ENCODE peak calls at places on chromosome 16, in eight cellular contexts. P is endodermal cell, L is IMR-90, C is heart right ventricle, W is colonic mucosa, X is kidney epithelial cell, E is breast epithelium, V is bronchial epithelial cell. H is an unnamed sample.

GRCh38 chr16:14399397-14400284 is 230.4 kb downstream of the PARN start:
- DNase-seq in C (peak; percentile 29), V (peak; percentile 59), L (peak; percentile 62), P (no peak), E (no peak), W (no peak), X (peak; percentile 50), H (no peak)

GRCh38 chr16:85266857-85267256 is 154.6 kb upstream of the CIBAR2 start:
- DNase-seq in W (no peak), P (no peak), E (no peak), C (no peak), X (no peak), V (no peak), L (no peak), H (no peak)

GRCh38 chr16:75306102-75306762 is 54.8 kb upstream of the BCAR1 start:
- DNase-seq in V (peak; percentile 90), X (peak; percentile 41), L (peak; percentile 47), E (no peak), C (no peak), P (no peak), W (peak; percentile 63), H (no peak)

GRCh38 chr16:720507-720989 is 398 bp upstream of the ANTKMT start:
- DNase-seq in E (no peak), V (no peak), P (peak; percentile 88), L (peak; percentile 70), X (no peak), C (peak; percentile 66), W (peak; percentile 65), H (no peak)

GRCh38 chr16:84950906-84951305 is 60.4 kb downstream of the ZDHHC7 start:
- DNase-seq in X (no peak), C (no peak), V (no peak), E (no peak), W (no peak), L (no peak), P (peak; percentile 69), H (no peak)

GRCh38 chr16:83040174-83040573 is 413.4 kb downstream of the CDH13 start:
- DNase-seq in L (peak; percentile 81), C (no peak), E (no peak), W (no peak), P (no peak), V (peak; percentile 83), X (no peak), H (no peak)

GRCh38 chr16:71629617-71630016 is 3.6 kb downstream of the MARVELD3 start:
- DNase-seq in W (peak; percentile 45), L (no peak), P (peak; percentile 34), E (no peak), C (no peak), X (no peak), V (no peak), H (peak; percentile 80)

GRCh38 chr16:9195301-9195700 is 103.9 kb downstream of the HAPSTR1 start:
- DNase-seq in L (no peak), X (no peak), E (no peak), V (no peak), C (no peak), P (no peak), W (no peak), H (no peak)

GRCh38 chr16:81586976-81587625 is 142.5 kb downstream of the CMIP start:
- DNase-seq in L (no peak), C (no peak), W (no peak), P (no peak), X (no peak), V (no peak), E (peak; percentile 39), H (no peak)

GRCh38 chr16:81583893-81584705 is 139.5 kb downstream of the CMIP start:
- DNase-seq in W (peak; percentile 75), L (peak; percentile 82), P (no peak), X (no peak), E (no peak), C (no peak), V (peak; percentile 91), H (no peak)

GRCh38 chr16:81586421-81586820 is 141.8 kb downstream of the CMIP start:
- DNase-seq in X (no peak), L (peak; percentile 33), C (no peak), V (no peak), W (no peak), P (no peak), E (no peak), H (peak; percentile 65)

GRCh38 chr16:81587626-81588160 is 143.1 kb downstream of the CMIP start:
- DNase-seq in X (no peak), E (no peak), W (no peak), L (no peak), P (no peak), C (no peak), V (no peak), H (no peak)

DNA sequence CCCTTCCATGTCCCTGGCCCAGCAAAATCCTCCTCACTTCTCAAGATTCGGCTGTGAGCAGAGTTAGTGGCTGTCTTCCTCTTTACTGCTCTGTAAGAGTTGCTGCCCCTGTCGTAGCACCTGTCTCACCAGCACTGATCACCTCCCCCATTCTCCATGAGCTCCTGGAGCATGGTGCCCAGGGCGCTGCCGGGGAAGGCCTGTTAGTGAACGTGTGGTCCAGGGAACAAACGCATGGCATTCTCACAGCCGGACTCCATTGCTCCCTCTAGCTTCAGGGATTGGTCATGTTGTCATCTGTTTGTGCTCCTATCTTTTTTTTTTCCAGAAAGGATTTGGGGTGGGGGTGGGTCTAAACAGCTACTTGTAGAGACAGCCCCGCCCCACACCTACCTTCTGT is 141.2 kb downstream of the CMIP start:
- DNase-seq in V (no peak), C (no peak), E (no peak), X (no peak), P (peak; percentile 83), W (no peak), L (no peak), H (no peak)
- TF ChIP-seq CTCF in V (peak; percentile 44), C (no peak), E (no peak), X (peak; percentile 29), P (peak; percentile 72), W (no peak), L (peak; percentile 20), H (peak; percentile 26)

GRCh38 chr16:26475579-26475978 is 591.1 kb upstream of the C16orf82 start:
- DNase-seq in P (no peak), C (no peak), V (no peak), E (no peak), L (no peak), X (no peak), W (no peak), H (no peak)
- H3K4me3 ChIP-seq in P (no peak overlapping the region), C (no peak overlapping the region), V (no peak overlapping the region), E (no peak overlapping the region), L (no peak overlapping the region), X (no peak overlapping the region), W (no peak overlapping the region), H (no peak overlapping the region)

GRCh38 chr16:67088551-67088950 is 21.2 kb upstream of the PHAF1 start:
- DNase-seq in X (no peak), P (no peak), V (no peak), W (no peak), L (no peak), E (no peak), C (no peak), H (no peak)

GRCh38 chr16:67087803-67088202 is 21.9 kb upstream of the PHAF1 start:
- DNase-seq in X (no peak), L (no peak), E (no peak), V (no peak), W (no peak), C (no peak), P (no peak), H (no peak)

GRCh38 chr16:67086829-67087228 is 22.9 kb upstream of the PHAF1 start:
- DNase-seq in W (no peak), C (no peak), L (peak; percentile 69), P (no peak), E (no peak), V (no peak), X (no peak), H (peak; percentile 23)

GRCh38 chr16:67089101-67089500 is 20.6 kb upstream of the PHAF1 start:
- DNase-seq in L (no peak), X (no peak), V (no peak), W (no peak), E (no peak), C (no peak), P (no peak), H (no peak)

GRCh38 chr16:67087291-67087690 is 22.4 kb upstream of the PHAF1 start:
- DNase-seq in P (no peak), V (no peak), L (no peak), W (no peak), C (no peak), E (no peak), X (no peak), H (no peak)
- TF ChIP-seq CTCF in P (no peak), V (no peak), L (no peak), W (no peak), C (no peak), E (no peak), X (no peak), H (no peak)

DNA sequence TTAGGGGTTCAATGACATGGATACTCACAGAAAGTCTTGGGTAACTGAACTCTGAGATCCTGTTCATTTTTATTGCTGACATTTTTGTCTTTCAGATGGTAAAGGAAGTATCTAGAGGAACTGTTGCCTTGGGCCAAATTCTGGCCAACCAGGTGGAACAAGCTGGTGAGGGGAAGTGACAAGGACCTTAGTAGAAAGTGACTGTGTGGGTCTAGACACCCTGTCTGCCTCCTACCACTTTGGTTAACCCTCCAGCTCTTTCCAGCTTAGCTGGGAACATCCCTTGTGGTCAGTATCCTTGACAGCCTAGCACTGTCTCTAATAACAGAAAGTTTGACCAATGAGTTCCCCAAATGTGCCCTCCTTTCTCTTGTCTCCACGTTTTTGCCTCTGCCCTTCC is 28.8 kb upstream of the PRKCB start:
- DNase-seq in E (no peak), L (no peak), P (no peak), V (no peak), W (no peak), C (no peak), X (no peak), H (no peak)
- H3K4me3 ChIP-seq in E (no peak overlapping the region), L (no peak overlapping the region), P (no peak overlapping the region), V (no peak overlapping the region), W (no peak overlapping the region), C (no peak overlapping the region), X (no peak overlapping the region), H (no peak overlapping the region)

H was measured in LNCaP clone FGC.